ENCODE peak calls at places on chromosomes 2 and 18, in ten cellular contexts. One of them, this sample, is unnamed.

GRCh38 chr2:176206677-176207076 is 18.2 kb downstream of the HOXD1 start:
- DNase-seq in endothelial cell of umbilical vein: no peak
- DNase-seq in fibroblast of the conjunctiva: no peak
- DNase-seq in T-helper 1 cell: no peak
- DNase-seq in WTC11: no peak
- DNase-seq in endothelial cell: no peak
- DNase-seq in tibial artery: no peak
- DNase-seq in hippocampal formation: no peak
- DNase-seq in heart left ventricle: no peak
- DNase-seq in mesothelial cell of epicardium: no peak
- DNase-seq in this sample: no peak

GRCh38 chr18:23077493-23078256 is 57.6 kb upstream of the CABLES1 start:
- DNase-seq in endothelial cell of umbilical vein: peak
- DNase-seq in fibroblast of the conjunctiva: no peak
- DNase-seq in T-helper 1 cell: no peak
- DNase-seq in WTC11: peak
- DNase-seq in endothelial cell: no peak
- DNase-seq in tibial artery: no peak
- DNase-seq in hippocampal formation: no peak
- DNase-seq in heart left ventricle: no peak
- DNase-seq in mesothelial cell of epicardium: no peak
- DNase-seq in this sample: no peak

GRCh38 chr18:63249781-63250180 is 69.8 kb downstream of the BCL2 start:
- DNase-seq in endothelial cell of umbilical vein: no peak
- DNase-seq in fibroblast of the conjunctiva: no peak
- DNase-seq in T-helper 1 cell: no peak
- DNase-seq in WTC11: no peak
- DNase-seq in endothelial cell: no peak
- DNase-seq in tibial artery: no peak
- DNase-seq in hippocampal formation: no peak
- DNase-seq in heart left ventricle: no peak
- DNase-seq in mesothelial cell of epicardium: no peak
- DNase-seq in this sample: no peak

GRCh38 chr2:238225121-238225520 is 14.7 kb downstream of the HES6 start:
- DNase-seq in endothelial cell of umbilical vein: no peak
- DNase-seq in fibroblast of the conjunctiva: no peak
- DNase-seq in T-helper 1 cell: no peak
- DNase-seq in WTC11: no peak
- DNase-seq in endothelial cell: no peak
- DNase-seq in tibial artery: no peak
- DNase-seq in hippocampal formation: no peak
- DNase-seq in heart left ventricle: no peak
- DNase-seq in mesothelial cell of epicardium: no peak
- DNase-seq in this sample: no peak

GRCh38 chr18:2960983-2961696 is 51.8 kb downstream of the LPIN2 start:
- DNase-seq in endothelial cell of umbilical vein: no peak
- DNase-seq in fibroblast of the conjunctiva: no peak
- DNase-seq in T-helper 1 cell: no peak
- DNase-seq in WTC11: no peak
- DNase-seq in endothelial cell: no peak
- DNase-seq in tibial artery: no peak
- DNase-seq in hippocampal formation: no peak
- DNase-seq in heart left ventricle: no peak
- DNase-seq in mesothelial cell of epicardium: no peak
- DNase-seq in this sample: no peak

GRCh38 chr18:75029456-75029855 is 179.5 kb downstream of the PTGR3 start:
- DNase-seq in endothelial cell of umbilical vein: no peak
- DNase-seq in fibroblast of the conjunctiva: no peak
- DNase-seq in T-helper 1 cell: no peak
- DNase-seq in WTC11: no peak
- DNase-seq in endothelial cell: no peak
- DNase-seq in tibial artery: no peak
- DNase-seq in hippocampal formation: no peak
- DNase-seq in heart left ventricle: no peak
- DNase-seq in mesothelial cell of epicardium: no peak
- DNase-seq in this sample: no peak

GRCh38 chr2:39094717-39095363 is 26.0 kb downstream of the SOS1 start:
- DNase-seq in endothelial cell of umbilical vein: no peak
- DNase-seq in fibroblast of the conjunctiva: peak
- DNase-seq in T-helper 1 cell: no peak
- DNase-seq in WTC11: no peak
- DNase-seq in endothelial cell: no peak
- DNase-seq in tibial artery: no peak
- DNase-seq in hippocampal formation: no peak
- DNase-seq in heart left ventricle: no peak
- DNase-seq in mesothelial cell of epicardium: no peak
- DNase-seq in this sample: no peak

GRCh38 chr2:11395389-11395788 is 51.0 kb upstream of the ROCK2 start:
- DNase-seq in endothelial cell of umbilical vein: no peak
- DNase-seq in fibroblast of the conjunctiva: no peak
- DNase-seq in T-helper 1 cell: no peak
- DNase-seq in WTC11: no peak
- DNase-seq in endothelial cell: no peak
- DNase-seq in tibial artery: peak
- DNase-seq in hippocampal formation: no peak
- DNase-seq in heart left ventricle: no peak
- DNase-seq in mesothelial cell of epicardium: no peak
- DNase-seq in this sample: no peak

GRCh38 chr18:3383381-3383915 is 66.5 kb upstream of the TGIF1 start:
- DNase-seq in endothelial cell of umbilical vein: no peak
- DNase-seq in fibroblast of the conjunctiva: no peak
- DNase-seq in T-helper 1 cell: no peak
- DNase-seq in WTC11: no peak
- DNase-seq in endothelial cell: no peak
- DNase-seq in tibial artery: no peak
- DNase-seq in hippocampal formation: no peak
- DNase-seq in heart left ventricle: no peak
- DNase-seq in mesothelial cell of epicardium: no peak
- DNase-seq in this sample: no peak

GRCh38 chr18:70985948-70986347 is 697.1 kb downstream of the SOCS6 start:
- DNase-seq in endothelial cell of umbilical vein: no peak
- DNase-seq in fibroblast of the conjunctiva: no peak
- DNase-seq in T-helper 1 cell: no peak
- DNase-seq in WTC11: no peak
- DNase-seq in endothelial cell: no peak
- DNase-seq in tibial artery: no peak
- DNase-seq in hippocampal formation: no peak
- DNase-seq in heart left ventricle: no peak
- DNase-seq in mesothelial cell of epicardium: no peak
- DNase-seq in this sample: no peak

GRCh38 chr18:67266246-67266570 is 250.3 kb downstream of the DSEL start:
- DNase-seq in endothelial cell of umbilical vein: no peak
- DNase-seq in fibroblast of the conjunctiva: no peak
- DNase-seq in T-helper 1 cell: no peak
- DNase-seq in WTC11: no peak
- DNase-seq in endothelial cell: no peak
- DNase-seq in tibial artery: no peak
- DNase-seq in hippocampal formation: no peak
- DNase-seq in heart left ventricle: no peak
- DNase-seq in mesothelial cell of epicardium: no peak
- DNase-seq in this sample: no peak

GRCh38 chr18:5421981-5422380 is 121.8 kb downstream of the EPB41L3 start:
- DNase-seq in endothelial cell of umbilical vein: no peak
- DNase-seq in fibroblast of the conjunctiva: no peak
- DNase-seq in T-helper 1 cell: no peak
- DNase-seq in WTC11: no peak
- DNase-seq in endothelial cell: no peak
- DNase-seq in tibial artery: no peak
- DNase-seq in hippocampal formation: no peak
- DNase-seq in heart left ventricle: no peak
- DNase-seq in mesothelial cell of epicardium: no peak
- DNase-seq in this sample: no peak

GRCh38 chr2:239269959-239270358 is 130.9 kb downstream of the HDAC4 start:
- DNase-seq in endothelial cell of umbilical vein: no peak
- DNase-seq in fibroblast of the conjunctiva: no peak
- DNase-seq in T-helper 1 cell: no peak
- DNase-seq in WTC11: no peak
- DNase-seq in endothelial cell: no peak
- DNase-seq in tibial artery: peak
- DNase-seq in hippocampal formation: no peak
- DNase-seq in heart left ventricle: no peak
- DNase-seq in mesothelial cell of epicardium: no peak
- DNase-seq in this sample: no peak

GRCh38 chr2:63569740-63570139 is 18.5 kb downstream of the WDPCP start:
- DNase-seq in endothelial cell of umbilical vein: no peak
- DNase-seq in fibroblast of the conjunctiva: no peak
- DNase-seq in T-helper 1 cell: no peak
- DNase-seq in WTC11: no peak
- DNase-seq in endothelial cell: no peak
- DNase-seq in tibial artery: no peak
- DNase-seq in hippocampal formation: no peak
- DNase-seq in heart left ventricle: no peak
- DNase-seq in mesothelial cell of epicardium: no peak
- DNase-seq in this sample: no peak

GRCh38 chr2:9549420-9549819 is 6.2 kb downstream of the ADAM17 start:
- DNase-seq in endothelial cell of umbilical vein: no peak
- DNase-seq in fibroblast of the conjunctiva: no peak
- DNase-seq in T-helper 1 cell: no peak
- DNase-seq in WTC11: no peak
- DNase-seq in endothelial cell: no peak
- DNase-seq in tibial artery: no peak
- DNase-seq in hippocampal formation: no peak
- DNase-seq in heart left ventricle: no peak
- DNase-seq in mesothelial cell of epicardium: no peak
- DNase-seq in this sample: no peak

GRCh38 chr2:112085916-112086669 is 31.0 kb downstream of the TMEM87B start:
- DNase-seq in endothelial cell of umbilical vein: no peak
- DNase-seq in fibroblast of the conjunctiva: no peak
- DNase-seq in T-helper 1 cell: no peak
- DNase-seq in WTC11: no peak
- DNase-seq in endothelial cell: no peak
- DNase-seq in tibial artery: peak
- DNase-seq in hippocampal formation: no peak
- DNase-seq in heart left ventricle: no peak
- DNase-seq in mesothelial cell of epicardium: no peak
- DNase-seq in this sample: no peak

GRCh38 chr2:190579945-190580866 is 45.7 kb upstream of the NEMP2 start:
- DNase-seq in endothelial cell of umbilical vein: no peak
- DNase-seq in fibroblast of the conjunctiva: no peak
- DNase-seq in T-helper 1 cell: no peak
- DNase-seq in WTC11: no peak
- DNase-seq in endothelial cell: no peak
- DNase-seq in tibial artery: no peak
- DNase-seq in hippocampal formation: no peak
- DNase-seq in heart left ventricle: no peak
- DNase-seq in mesothelial cell of epicardium: no peak
- DNase-seq in this sample: no peak